ENCODE peak calls at places on chromosomes 12 and 14, in ten cellular contexts. X is left ventricle myocardium inferior; R is SK-N-SH; E is lower lobe of right lung; C is Karpas-422; M is MM.1S; J is OCI-LY7; L is PC-3; B is BE2C; D is CD8-positive, alpha-beta memory T cell. S is an unnamed sample.

GRCh38 chr12:77837876-77838291 is 7.2 kb downstream of the NAV3 start:
- DNase-seq in X (peak; percentile 47), R (no peak), E (no peak), C (no peak), M (peak; percentile 52), J (no peak), L (no peak), B (no peak), D (no peak), S (no peak)

GRCh38 chr12:123938679-123939480 is 33.8 kb downstream of the CCDC92 start:
- DNase-seq in X (no peak), R (peak; percentile 70), E (no peak), C (no peak), M (no peak), J (peak; percentile 4), L (no peak), B (peak; percentile 46), D (no peak), S (no peak)

GRCh38 chr12:69583203-69583602 is 2.1 kb upstream of the CCT2 start:
- DNase-seq in X (no peak), R (no peak), E (no peak), C (peak; percentile 56), M (no peak), J (peak; percentile 24), L (peak; percentile 38), B (no peak), D (no peak), S (no peak)

GRCh38 chr12:60070541-60070940 is 474.7 kb downstream of the SLC16A7 start:
- DNase-seq in X (no peak), R (no peak), E (no peak), C (no peak), M (peak; percentile 21), J (no peak), L (peak; percentile 85), B (no peak), D (no peak), S (no peak)

GRCh38 chr14:102046337-102047278 is 40.2 kb downstream of the HSP90AA1 start:
- DNase-seq in X (peak; percentile 84), R (peak; percentile 85), E (peak; percentile 84), C (peak; percentile 69), M (no peak), J (peak; percentile 45), L (peak; percentile 71), B (peak; percentile 97), D (no peak), S (no peak)

GRCh38 chr12:132202929-132203721 is 58.9 kb downstream of the NOC4L start:
- DNase-seq in X (no peak), R (no peak), E (no peak), C (no peak), M (no peak), J (no peak), L (no peak), B (no peak), D (no peak), S (no peak)

GRCh38 chr12:57146092-57146491 is 1.3 kb downstream of the LRP1-AS start:
- DNase-seq in X (no peak), R (no peak), E (no peak), C (no peak), M (no peak), J (no peak), L (no peak), B (no peak), D (no peak), S (no peak)

GRCh38 chr12:30696943-30697342 is 1.3 kb upstream of the IPO8 start:
- DNase-seq in X (no peak), R (no peak), E (no peak), C (no peak), M (no peak), J (no peak), L (no peak), B (no peak), D (no peak), S (no peak)

GRCh38 chr14:55451950-55452349 is 11.5 kb upstream of the TBPL2 start:
- DNase-seq in X (no peak), R (no peak), E (no peak), C (no peak), M (no peak), J (no peak), L (no peak), B (no peak), D (no peak), S (no peak)

GRCh38 chr14:55451398-55451797 is 11.0 kb upstream of the TBPL2 start:
- DNase-seq in X (no peak), R (no peak), E (no peak), C (no peak), M (no peak), J (no peak), L (peak; percentile 56), B (no peak), D (no peak), S (no peak)

GRCh38 chr14:55450124-55450523 is 9.7 kb upstream of the TBPL2 start:
- DNase-seq in X (no peak), R (no peak), E (no peak), C (no peak), M (no peak), J (no peak), L (no peak), B (no peak), D (no peak), S (no peak)

GRCh38 chr14:55450539-55450938 is 10.1 kb upstream of the TBPL2 start:
- DNase-seq in X (no peak), R (no peak), E (no peak), C (no peak), M (no peak), J (no peak), L (no peak), B (no peak), D (no peak), S (no peak)

DNA sequence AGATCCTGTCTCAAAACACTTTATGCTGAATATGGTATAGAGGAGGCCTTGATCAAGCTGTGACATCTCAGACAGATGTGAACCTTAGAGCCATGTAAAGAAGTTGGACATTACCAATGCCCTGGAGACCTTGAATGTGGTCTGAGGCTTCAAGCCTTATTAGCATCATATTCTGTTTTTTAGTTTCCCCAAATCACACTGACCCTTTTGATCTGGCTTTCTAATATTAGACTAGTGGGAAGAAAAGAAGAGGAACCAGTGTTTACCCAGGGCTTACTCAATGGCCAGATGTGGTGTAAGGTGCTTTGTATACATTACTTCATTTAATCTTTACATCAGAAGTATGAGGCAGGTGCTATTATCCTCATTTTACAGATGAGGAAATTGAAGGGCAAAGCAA is 10.6 kb upstream of the TBPL2 start:
- DNase-seq in X (no peak), R (no peak), E (no peak), C (no peak), M (no peak), J (no peak), L (no peak), B (no peak), D (no peak), S (no peak)
- H3K4me1 ChIP-seq in X (peaks cover 48% of the 10 kb centered on the region), R (peaks cover 41% of the 10 kb centered on the region), E (peaks cover 23% of the 10 kb centered on the region), C (peaks cover 12% of the 10 kb centered on the region), M (no peaks in the 10 kb centered on the region), J (no peaks in the 10 kb centered on the region), L (peaks cover 78% of the 10 kb centered on the region), B (peaks cover 24% of the 10 kb centered on the region), D (no peaks in the 10 kb centered on the region), S (no peaks in the 10 kb centered on the region)

GRCh38 chr12:108560752-108561719 is at the start of gene SART3:
- DNase-seq in X (peak; percentile 82), R (peak; percentile 82), E (peak; percentile 89), C (peak; percentile 94), M (peak; percentile 93), J (peak; percentile 94), L (peak; percentile 89), B (peak; percentile 80), D (peak; percentile 70), S (peak; percentile 89)

GRCh38 chr12:108562348-108563134 is at the start of gene ISCU:
- DNase-seq in X (peak; percentile 97), R (peak; percentile 97), E (peak; percentile 97), C (peak; percentile 99), M (peak; percentile 98), J (peak; percentile 99), L (peak; percentile 99), B (peak; percentile 99), D (peak; percentile 100), S (peak; percentile 100)

GRCh38 chr12:108561852-108562347 is 496 bp upstream of the ISCU start:
- DNase-seq in X (no peak), R (no peak), E (no peak), C (peak; percentile 63), M (no peak), J (no peak), L (peak; percentile 15), B (no peak), D (no peak), S (no peak)

GRCh38 chr12:108560321-108560721 is 652 bp downstream of the SART3 start:
- DNase-seq in X (no peak), R (no peak), E (no peak), C (no peak), M (no peak), J (no peak), L (no peak), B (no peak), D (no peak), S (no peak)

DNA sequence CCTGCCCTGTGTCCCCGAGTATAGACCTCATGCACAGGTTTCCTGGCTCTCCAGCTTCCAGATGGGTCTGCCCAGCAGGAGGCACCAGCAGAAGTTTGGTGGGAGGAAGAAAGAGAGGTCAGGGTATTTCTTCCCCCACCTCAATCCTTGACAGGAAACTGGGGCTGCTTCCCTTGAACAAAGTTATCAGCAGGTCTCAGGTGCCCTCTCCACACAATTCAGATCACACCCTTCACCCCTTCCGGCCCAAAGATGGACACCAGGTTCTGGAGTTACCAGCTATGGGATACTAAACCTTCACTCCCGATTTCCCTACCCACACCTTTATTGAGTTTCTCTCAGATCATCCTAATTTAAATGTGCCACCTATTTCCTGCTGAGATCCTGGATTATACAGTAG is 1.2 kb downstream of the SART3 start:
- DNase-seq in X (no peak), R (no peak), E (no peak), C (peak; percentile 54), M (no peak), J (peak; percentile 30), L (no peak), B (no peak), D (no peak), S (no peak)
- H3K4me1 ChIP-seq in X (peaks cover 92% of the 10 kb centered on the region), R (peaks cover 11% of the 10 kb centered on the region), E (peaks cover 64% of the 10 kb centered on the region), C (peaks cover 49% of the 10 kb centered on the region), M (peaks cover 19% of the 10 kb centered on the region), J (peaks cover 58% of the 10 kb centered on the region), L (peaks cover 25% of the 10 kb centered on the region), B (peaks cover 11% of the 10 kb centered on the region), D (peaks cover 65% of the 10 kb centered on the region), S (peaks cover 76% of the 10 kb centered on the region)

DNA sequence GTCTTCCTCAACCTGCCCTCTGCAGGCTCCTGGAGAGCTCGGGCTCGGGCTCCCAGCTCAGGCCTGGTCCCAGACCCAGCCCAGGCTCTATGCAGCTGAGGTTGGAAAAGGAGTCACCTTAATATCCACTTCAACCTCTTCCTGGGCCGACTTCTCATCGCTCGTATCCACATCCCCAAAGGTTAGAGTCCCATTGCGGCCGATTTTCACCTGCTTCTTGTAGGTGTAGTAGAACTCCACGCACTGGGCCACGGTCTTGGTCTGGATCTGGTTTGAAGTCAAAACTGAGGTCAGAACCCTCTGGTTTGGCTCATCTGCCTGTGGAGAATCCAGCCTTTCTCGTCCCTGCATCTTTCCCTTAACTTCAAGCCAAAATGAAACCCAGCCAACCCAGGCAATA is 8.4 kb upstream of the PNMA1 start:
- DNase-seq in X (no peak), R (no peak), E (no peak), C (no peak), M (no peak), J (no peak), L (peak; percentile 0), B (no peak), D (no peak), S (no peak)
- H3K4me1 ChIP-seq in X (peaks cover 77% of the 10 kb centered on the region), R (peaks cover 4% of the 10 kb centered on the region), E (peaks cover 49% of the 10 kb centered on the region), C (peaks cover 4% of the 10 kb centered on the region), M (no peaks in the 10 kb centered on the region), J (no peaks in the 10 kb centered on the region), L (peaks cover 39% of the 10 kb centered on the region), B (peaks cover 16% of the 10 kb centered on the region), D (no peaks in the 10 kb centered on the region), S (peaks cover 38% of the 10 kb centered on the region)

GRCh38 chr12:13891902-13892301 is 89.5 kb downstream of the GRIN2B start:
- DNase-seq in X (no peak), R (no peak), E (no peak), C (no peak), M (no peak), J (no peak), L (no peak), B (no peak), D (no peak), S (no peak)

GRCh38 chr12:13887774-13888388 is 93.5 kb downstream of the GRIN2B start:
- DNase-seq in X (no peak), R (no peak), E (no peak), C (no peak), M (no peak), J (no peak), L (no peak), B (no peak), D (no peak), S (no peak)

GRCh38 chr12:13889913-13890312 is 91.5 kb downstream of the GRIN2B start:
- DNase-seq in X (no peak), R (no peak), E (no peak), C (no peak), M (no peak), J (no peak), L (no peak), B (no peak), D (no peak), S (no peak)
- H3K4me1 ChIP-seq in X (no peaks in the 10 kb centered on the region), R (no peaks in the 10 kb centered on the region), E (no peaks in the 10 kb centered on the region), C (no peaks in the 10 kb centered on the region), M (no peaks in the 10 kb centered on the region), J (no peaks in the 10 kb centered on the region), L (no peaks in the 10 kb centered on the region), B (no peaks in the 10 kb centered on the region), D (no peaks in the 10 kb centered on the region), S (no peaks in the 10 kb centered on the region)